ENCODE peak calls at places on chromosomes 16 and 17, in eight cellular contexts. G is osteoblast, H is ascending aorta, T is tibial nerve, Y is mucosa of descending colon, S is OCI-LY7, U is AG10803, V is fibroblast of the aortic adventitia. A is an unnamed sample.

GRCh38 chr17:6079155-6079554 is 9.0 kb downstream of the WSCD1 start:
- DNase-seq in G (no peak), H (no peak), T (no peak), Y (no peak), S (no peak), U (no peak), V (no peak), A (no peak)

GRCh38 chr17:10265100-10265810 is 66.8 kb upstream of the GAS7 start:
- DNase-seq in G (no peak), H (no peak), T (no peak), Y (no peak), S (no peak), U (peak; percentile 94), V (peak; percentile 54), A (no peak)

GRCh38 chr17:57995076-57995956 is 7.3 kb upstream of the VEZF1 start:
- DNase-seq in G (peak; percentile 91), H (peak; percentile 23), T (no peak), Y (peak; percentile 70), S (peak; percentile 77), U (peak; percentile 85), V (peak; percentile 87), A (peak; percentile 87)

GRCh38 chr17:2102931-2103398 is 48.1 kb downstream of the HIC1 start:
- DNase-seq in G (no peak), H (no peak), T (no peak), Y (no peak), S (no peak), U (peak; percentile 68), V (peak; percentile 92), A (peak; percentile 79)

GRCh38 chr16:27364493-27365141 is 37.4 kb upstream of the IL21R start:
- DNase-seq in G (no peak), H (no peak), T (no peak), Y (peak; percentile 49), S (no peak), U (no peak), V (no peak), A (no peak)

GRCh38 chr17:16301963-16302855 is 51.1 kb downstream of the CENPV start:
- DNase-seq in G (peak; percentile 64), H (no peak), T (no peak), Y (no peak), S (no peak), U (no peak), V (no peak), A (no peak)

GRCh38 chr17:48491527-48492273 is 39.1 kb downstream of the HOXB1 start:
- DNase-seq in G (no peak), H (no peak), T (no peak), Y (no peak), S (no peak), U (no peak), V (no peak), A (no peak)

GRCh38 chr17:37791434-37791833 is 46.6 kb upstream of the HNF1B start:
- DNase-seq in G (peak; percentile 88), H (no peak), T (no peak), Y (peak; percentile 72), S (peak; percentile 62), U (peak; percentile 68), V (peak; percentile 41), A (peak; percentile 41)

GRCh38 chr16:23640669-23640958 is 496 bp downstream of the PALB2 start:
- DNase-seq in G (peak; percentile 43), H (no peak), T (no peak), Y (peak; percentile 10), S (peak; percentile 28), U (peak; percentile 1), V (peak; percentile 3), A (peak; percentile 6)

GRCh38 chr17:3968017-3968416 is 3.8 kb upstream of the ATP2A3 start:
- DNase-seq in G (peak; percentile 48), H (no peak), T (no peak), Y (no peak), S (peak; percentile 36), U (no peak), V (no peak), A (no peak)

GRCh38 chr16:27355610-27356009 is 41.8 kb downstream of the IL4R start:
- DNase-seq in G (no peak), H (no peak), T (no peak), Y (peak; percentile 53), S (peak; percentile 35), U (peak; percentile 37), V (peak; percentile 32), A (peak; percentile 76)

GRCh38 chr17:57261084-57261461 is 4.8 kb downstream of the MSI2 start:
- DNase-seq in G (no peak), H (no peak), T (no peak), Y (no peak), S (no peak), U (no peak), V (no peak), A (peak; percentile 33)

GRCh38 chr16:23856345-23856744 is 20.6 kb downstream of the PRKCB start:
- DNase-seq in G (no peak), H (no peak), T (no peak), Y (no peak), S (no peak), U (no peak), V (no peak), A (no peak)

GRCh38 chr17:69141802-69142472 is at the start of gene ABCA6:
- DNase-seq in G (peak; percentile 36), H (no peak), T (no peak), Y (no peak), S (no peak), U (no peak), V (peak; percentile 86), A (peak; percentile 88)

GRCh38 chr17:81821603-81822311 is 11.3 kb downstream of the MCRIP1 start:
- DNase-seq in G (peak; percentile 99), H (peak; percentile 27), T (peak; percentile 37), Y (peak; percentile 98), S (no peak), U (peak; percentile 73), V (peak; percentile 55), A (peak; percentile 45)

GRCh38 chr17:6959700-6960099 is 36.1 kb upstream of the ALOX12 start:
- DNase-seq in G (no peak), H (no peak), T (no peak), Y (no peak), S (no peak), U (no peak), V (no peak), A (no peak)

GRCh38 chr17:10631048-10631700 is 25.9 kb downstream of the MYH3 start:
- DNase-seq in G (peak; percentile 90), H (no peak), T (no peak), Y (peak; percentile 32), S (no peak), U (peak; percentile 22), V (peak; percentile 40), A (peak; percentile 56)

GRCh38 chr17:77184474-77184873 is 43.7 kb downstream of the SEC14L1 start:
- DNase-seq in G (no peak), H (no peak), T (no peak), Y (no peak), S (no peak), U (peak; percentile 86), V (peak; percentile 21), A (peak; percentile 41)

GRCh38 chr17:77180503-77181330 is 39.9 kb downstream of the SEC14L1 start:
- DNase-seq in G (peak; percentile 66), H (no peak), T (no peak), Y (no peak), S (no peak), U (no peak), V (no peak), A (peak; percentile 23)

GRCh38 chr17:77182205-77182604 is 41.4 kb downstream of the SEC14L1 start:
- DNase-seq in G (no peak), H (no peak), T (no peak), Y (no peak), S (peak; percentile 26), U (no peak), V (no peak), A (no peak)

GRCh38 chr17:77185137-77185536 is 44.4 kb downstream of the SEC14L1 start:
- DNase-seq in G (no peak), H (no peak), T (no peak), Y (no peak), S (no peak), U (no peak), V (no peak), A (no peak)

DNA sequence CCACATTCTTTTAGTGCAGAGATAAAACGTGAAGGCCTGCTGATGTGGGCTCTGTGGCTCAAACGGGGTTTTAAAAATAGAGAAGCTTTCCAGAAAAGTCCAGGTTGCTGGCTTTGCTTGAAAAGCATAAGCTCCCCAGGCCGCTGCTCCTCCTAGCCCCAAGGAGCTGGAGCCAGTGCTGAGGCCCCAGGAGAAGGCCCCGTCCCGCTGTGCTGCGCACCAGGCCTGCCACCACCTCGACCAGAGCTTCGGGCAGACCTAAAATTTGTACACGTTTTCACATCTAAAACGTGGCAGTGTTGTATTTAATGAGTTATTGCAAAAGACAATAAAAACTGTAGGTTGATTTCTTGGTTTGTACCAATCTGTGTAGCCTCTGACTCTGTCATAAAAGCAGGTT is 42.0 kb downstream of the SEC14L1 start:
- DNase-seq in G (no peak), H (no peak), T (no peak), Y (no peak), S (no peak), U (no peak), V (no peak), A (no peak)
- H3K4me3 ChIP-seq in G (no peak overlapping the region), H (no peak overlapping the region), T (no peak overlapping the region), Y (no peak overlapping the region), S (peak overlapping the region; percentile 25), U (no peak overlapping the region), V (no peak overlapping the region), A (no peak overlapping the region)

DNA sequence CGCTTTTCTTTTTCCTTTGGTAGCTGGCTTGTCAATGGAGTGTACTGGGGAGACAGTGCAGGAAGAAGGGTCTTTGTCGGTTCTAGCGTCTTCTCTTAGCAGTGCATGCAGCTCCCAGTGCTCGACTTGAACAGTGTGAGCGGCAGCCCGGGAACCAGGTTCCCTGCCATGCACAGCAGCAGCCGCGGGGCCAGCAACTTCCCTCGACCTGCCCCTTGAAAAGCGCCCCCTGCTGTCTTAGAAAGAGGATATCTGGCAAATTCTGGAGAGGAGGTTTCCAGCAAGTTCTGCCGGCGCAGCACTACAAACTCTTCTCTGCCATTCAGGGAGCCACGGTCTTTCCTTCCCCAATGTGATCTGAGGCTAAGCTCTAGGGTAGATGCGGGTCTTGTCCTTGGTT is 451.5 kb downstream of the PMP22 start:
- DNase-seq in G (no peak), H (no peak), T (no peak), Y (peak; percentile 23), S (peak; percentile 68), U (no peak), V (peak; percentile 15), A (peak; percentile 33)
- TF ChIP-seq CTCF in G (peak; percentile 12), H (no peak), T (no peak), Y (no peak), S (peak; percentile 77), U (peak; percentile 12), V (peak; percentile 26), A (peak; percentile 51)

DNA sequence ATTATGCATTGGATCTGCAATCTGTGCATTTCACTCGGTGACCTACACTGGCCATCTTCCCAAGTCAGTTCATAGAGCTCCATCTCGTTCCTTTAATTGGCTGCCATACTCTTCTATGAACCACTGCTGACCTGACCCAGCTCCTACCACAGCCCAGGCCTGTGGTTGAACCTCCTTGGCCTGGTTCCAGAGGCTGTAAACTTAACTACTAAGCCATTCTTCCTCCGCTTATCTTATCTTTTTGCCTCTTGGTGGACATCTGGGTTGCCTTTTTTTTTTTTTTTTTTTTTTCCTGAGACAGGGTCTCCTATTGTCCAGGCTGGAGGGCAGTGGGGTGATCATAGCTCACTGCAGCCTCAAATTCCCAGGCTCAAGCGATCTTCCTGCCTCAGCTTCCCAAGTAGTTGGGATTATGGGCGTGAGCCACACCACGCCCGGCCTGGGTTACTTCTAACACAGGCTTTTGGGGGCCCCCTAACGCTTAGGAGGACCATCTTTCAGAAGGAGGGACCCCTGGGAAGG is 18.3 kb downstream of the COQ7 start:
- DNase-seq in G (no peak), H (no peak), T (no peak), Y (peak; percentile 88), S (no peak), U (peak; percentile 14), V (peak; percentile 47), A (peak; percentile 53)
- H3K4me3 ChIP-seq in G (peak overlapping the region; percentile 71), H (no peak overlapping the region), T (peak overlapping the region; percentile 36), Y (no peak overlapping the region), S (no peak overlapping the region), U (no peak overlapping the region), V (peak overlapping the region; percentile 68), A (no peak overlapping the region)

GRCh38 chr16:3781421-3781820 is 64.1 kb upstream of the TRAP1 start:
- DNase-seq in G (no peak), H (no peak), T (no peak), Y (no peak), S (no peak), U (no peak), V (no peak), A (no peak)
- TF ChIP-seq CTCF in G (no peak), H (no peak), T (no peak), Y (no peak), S (no peak), U (no peak), V (no peak), A (no peak)